ENCODE peak calls at places on chromosomes 4 and X, in nine cellular contexts. L is T-helper 2 cell; J is epithelial cell of esophagus; P is lower lobe of right lung; B is dermis microvascular lymphatic vessel endothelial cell; Q is stimulated activated CD8-positive, alpha-beta memory T cell treated with anti-CD3 and anti-CD28 coated beads, Interleukin-7, amount 100 ng/mL, for 48 hours; C is RWPE1; U is hypothalamus; M is HEK293T. K is an unnamed sample.

GRCh38 chrX:72201836-72202536 is 20.4 kb downstream of the PIN4 start:
- DNase-seq in P (no peak), C (peak), U (no peak), J (peak), L (no peak), M (no peak), B (peak), Q (no peak), K (peak)

GRCh38 chr4:187460016-187460415 is 535.6 kb upstream of the ZFP42 start:
- DNase-seq in Q (no peak), P (no peak), M (no peak), J (no peak), C (no peak), B (no peak), U (no peak), L (no peak), K (no peak)

GRCh38 chr4:124958812-124959211 is 246.3 kb upstream of the ANKRD50 start:
- DNase-seq in U (no peak), P (no peak), J (peak), B (no peak), Q (no peak), M (no peak), L (no peak), C (no peak), K (no peak)

GRCh38 chrX:131854586-131854985 is 168.5 kb upstream of the STK26 start:
- DNase-seq in P (no peak), B (no peak), C (no peak), M (no peak), L (no peak), Q (no peak), J (peak), U (no peak), K (peak)

GRCh38 chrX:78555401-78555980 is 103.6 kb downstream of the RTL3 start:
- DNase-seq in Q (no peak), M (no peak), P (no peak), L (no peak), J (no peak), C (no peak), U (no peak), B (no peak), K (peak)

GRCh38 chrX:129953881-129954280 is 28.6 kb upstream of the BCORL1 start:
- DNase-seq in Q (no peak), M (no peak), J (no peak), L (no peak), B (no peak), C (no peak), U (no peak), P (no peak), K (no peak)

GRCh38 chrX:10048695-10049094 is 81.5 kb downstream of the CLDN34 start:
- DNase-seq in M (no peak), L (no peak), J (no peak), U (no peak), B (no peak), C (no peak), P (peak), Q (no peak), K (no peak)

GRCh38 chr4:40283968-40284367 is 51.2 kb upstream of the CHRNA9 start:
- DNase-seq in P (no peak), C (peak), U (no peak), Q (peak), B (no peak), J (peak), M (no peak), L (peak), K (peak)

GRCh38 chrX:25158635-25159034 is 142.9 kb upstream of the ARX start:
- DNase-seq in U (no peak), M (no peak), C (no peak), Q (no peak), J (peak), B (no peak), P (no peak), L (no peak), K (no peak)

GRCh38 chr4:128608006-128608405 is 201.5 kb upstream of the JADE1 start:
- DNase-seq in P (no peak), Q (no peak), U (no peak), B (no peak), C (no peak), J (no peak), M (no peak), L (no peak), K (no peak)

GRCh38 chr4:24686866-24687672 is 102.7 kb upstream of the DHX15 start:
- DNase-seq in C (peak), U (no peak), P (peak), J (peak), Q (no peak), L (no peak), B (no peak), M (peak), K (peak)

GRCh38 chr4:75512336-75513211 is 1.6 kb downstream of the RCHY1 start:
- DNase-seq in Q (no peak), U (no peak), C (peak), P (no peak), L (no peak), M (no peak), B (no peak), J (peak), K (peak)

GRCh38 chr4:306551-306961 is 1.3 kb upstream of the ZNF732 start:
- DNase-seq in P (no peak), Q (no peak), C (no peak), M (no peak), J (no peak), U (no peak), L (no peak), B (no peak), K (no peak)

GRCh38 chr4:85166318-85166717 is 199.8 kb upstream of the WDFY3 start:
- DNase-seq in U (no peak), M (no peak), C (no peak), B (no peak), L (no peak), J (no peak), Q (no peak), P (no peak), K (no peak)

K was measured in lung microvascular endothelial cell.